ENCODE peak calls at places on chromosome 22, in ten cellular contexts. F is transverse colon, N is HFFc6, K is sigmoid colon, Y is heart right ventricle, V is Peyer's patch, Q is endothelial cell, W is ovary, J is dorsolateral prefrontal cortex, T is body of pancreas. A is an unnamed sample.

GRCh38 chr22:45915151-45915550 is 61.8 kb downstream of the WNT7B start:
- DNase-seq in Q (no peak), W (no peak), V (no peak), K (no peak), T (no peak), N (no peak), Y (no peak), J (no peak), F (no peak), A (no peak)

GRCh38 chr22:33579448-33580093 is 340.7 kb downstream of the LARGE1 start:
- DNase-seq in Y (peak; percentile 75), F (peak; percentile 69), T (peak; percentile 75), W (no peak), N (peak; percentile 29), K (peak; percentile 73), V (no peak), J (no peak), Q (peak; percentile 85), A (peak; percentile 81)

GRCh38 chr22:30047364-30047738 is 32.9 kb upstream of the HORMAD2 start:
- DNase-seq in K (peak; percentile 13), F (no peak), V (no peak), W (no peak), Y (no peak), Q (no peak), J (no peak), N (no peak), T (no peak), A (no peak)

GRCh38 chr22:20424937-20425587 is 12.6 kb downstream of the SCARF2 start:
- DNase-seq in Y (peak; percentile 81), W (no peak), J (peak; percentile 91), F (no peak), V (peak; percentile 49), Q (no peak), N (no peak), K (no peak), T (no peak), A (no peak)

GRCh38 chr22:32618461-32619140 is 144.0 kb downstream of the FBXO7 start:
- DNase-seq in F (peak; percentile 37), T (peak; percentile 34), W (peak; percentile 70), Y (no peak), V (no peak), K (peak; percentile 90), J (peak; percentile 37), N (no peak), Q (no peak), A (no peak)

GRCh38 chr22:38570841-38571364 is 920 bp upstream of the DMC1 start:
- DNase-seq in J (peak; percentile 85), V (peak; percentile 50), Q (peak; percentile 15), K (peak; percentile 77), T (peak; percentile 22), W (peak; percentile 44), F (peak; percentile 36), N (peak; percentile 25), Y (peak; percentile 44), A (peak; percentile 39)

GRCh38 chr22:23276656-23277582 is 96.6 kb downstream of the BCR start:
- DNase-seq in Q (no peak), W (no peak), N (no peak), F (no peak), T (no peak), V (no peak), K (no peak), Y (no peak), J (no peak), A (no peak)

GRCh38 chr22:41951898-41952474 is at the start of gene SMIM45:
- DNase-seq in V (no peak), N (no peak), W (no peak), F (no peak), J (peak; percentile 96), K (no peak), T (no peak), Y (no peak), Q (no peak), A (no peak)

GRCh38 chr22:46797355-46797754 is 34.9 kb downstream of the TBC1D22A start:
- DNase-seq in W (no peak), Q (no peak), J (peak; percentile 28), Y (no peak), V (peak; percentile 45), K (peak; percentile 52), F (no peak), T (no peak), N (peak; percentile 11), A (peak; percentile 19)

GRCh38 chr22:19179472-19180048 is 1.0 kb upstream of the SLC25A1 start:
- DNase-seq in Y (peak; percentile 69), W (peak; percentile 73), N (peak; percentile 81), F (peak; percentile 86), J (peak; percentile 82), Q (peak; percentile 71), V (peak; percentile 82), T (peak; percentile 86), K (peak; percentile 93), A (peak; percentile 82)

GRCh38 chr22:29096736-29097669 is 24.2 kb downstream of the KREMEN1 start:
- DNase-seq in T (peak; percentile 25), Q (no peak), W (no peak), Y (peak; percentile 24), F (no peak), J (no peak), K (no peak), V (no peak), N (no peak), A (no peak)

GRCh38 chr22:25399649-25400151 is 164.8 kb upstream of the GRK3 start:
- DNase-seq in V (no peak), F (no peak), T (no peak), K (peak; percentile 61), Q (no peak), N (no peak), Y (no peak), J (no peak), W (no peak), A (no peak)

GRCh38 chr22:25395915-25396314 is 168.6 kb upstream of the GRK3 start:
- DNase-seq in W (no peak), Q (no peak), Y (no peak), F (no peak), K (no peak), J (no peak), T (no peak), V (no peak), N (no peak), A (no peak)

GRCh38 chr22:25395468-25395867 is 169.0 kb upstream of the GRK3 start:
- DNase-seq in T (no peak), Y (no peak), K (no peak), V (no peak), J (no peak), N (no peak), F (no peak), Q (no peak), W (no peak), A (no peak)

GRCh38 chr22:25396615-25397200 is 167.8 kb upstream of the GRK3 start:
- DNase-seq in F (no peak), V (no peak), T (no peak), N (no peak), J (no peak), Q (no peak), W (no peak), K (no peak), Y (no peak), A (no peak)

DNA sequence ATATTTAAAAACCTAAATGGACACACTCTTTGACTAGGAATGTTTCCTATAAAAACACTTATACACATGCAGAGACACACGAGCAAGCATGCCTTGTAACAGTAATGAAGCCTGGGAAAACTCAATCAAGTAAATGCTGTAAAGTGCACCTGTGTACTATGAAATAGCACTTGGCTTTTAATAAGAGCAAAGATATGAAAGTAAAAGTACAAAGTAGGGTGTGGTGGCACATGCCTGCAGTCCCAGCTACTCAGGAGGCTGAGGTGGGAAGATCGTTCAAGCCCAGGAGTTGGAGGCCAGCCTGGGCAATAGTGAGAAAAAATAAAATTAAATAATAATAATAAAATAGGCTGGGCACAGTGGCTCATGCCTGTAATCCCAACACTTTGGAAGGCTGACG is 166.9 kb upstream of the GRK3 start:
- DNase-seq in Y (no peak), W (no peak), Q (no peak), N (no peak), V (no peak), T (no peak), F (no peak), K (no peak), J (no peak), A (no peak)
- TF ChIP-seq CTCF in Y (no peak), W (no peak), Q (no peak), N (no peak), V (no peak), T (no peak), F (no peak), K (no peak), J (no peak), A (no peak)

GRCh38 chr22:35024364-35024692 is 41.6 kb upstream of the ISX start:
- DNase-seq in T (no peak), Y (no peak), W (no peak), Q (no peak), K (no peak), V (no peak), J (no peak), N (no peak), F (no peak), A (no peak)
- TF ChIP-seq CTCF in T (no peak), Y (no peak), W (no peak), Q (peak; percentile 18), K (no peak), V (no peak), J (no peak), N (peak; percentile 20), F (no peak), A (peak; percentile 19)

GRCh38 chr22:36979016-36979415 is 40.2 kb downstream of the TST start:
- DNase-seq in N (no peak), Y (no peak), Q (no peak), W (no peak), F (no peak), K (no peak), J (no peak), T (no peak), V (no peak), A (no peak)

GRCh38 chr22:36979511-36979910 is 39.7 kb downstream of the TST start:
- DNase-seq in N (no peak), J (no peak), Q (no peak), F (no peak), Y (no peak), W (no peak), K (no peak), T (no peak), V (no peak), A (no peak)

GRCh38 chr22:36977947-36978660 is 41.1 kb downstream of the TST start:
- DNase-seq in W (peak; percentile 87), V (peak; percentile 90), K (peak; percentile 96), T (peak; percentile 93), N (peak; percentile 74), F (peak; percentile 94), Q (peak; percentile 91), J (peak; percentile 91), Y (peak; percentile 91), A (peak; percentile 91)

GRCh38 chr22:36981247-36981775 is 37.9 kb downstream of the TST start:
- DNase-seq in N (no peak), Q (no peak), K (no peak), J (peak; percentile 38), F (no peak), Y (no peak), V (no peak), W (no peak), T (no peak), A (no peak)

GRCh38 chr22:36977401-36977861 is 41.8 kb downstream of the TST start:
- DNase-seq in J (peak; percentile 40), Q (peak; percentile 59), V (peak; percentile 79), W (peak; percentile 33), N (peak; percentile 31), K (peak; percentile 74), T (peak; percentile 59), Y (peak; percentile 36), F (peak; percentile 86), A (peak; percentile 74)
- TF ChIP-seq CTCF in J (no peak), Q (no peak), V (peak; percentile 35), W (peak; percentile 13), N (peak; percentile 63), K (peak; percentile 4), T (no peak), Y (no peak), F (peak; percentile 40), A (no peak)

GRCh38 chr22:43895986-43896645 is 4.3 kb upstream of the PNPLA5 start:
- DNase-seq in T (no peak), Q (no peak), W (no peak), J (no peak), V (no peak), N (no peak), Y (no peak), K (no peak), F (no peak), A (no peak)
- TF ChIP-seq CTCF in T (no peak), Q (no peak), W (no peak), J (no peak), V (no peak), N (peak; percentile 29), Y (no peak), K (no peak), F (no peak), A (no peak)